ENCODE peak calls at places on chromosome 5, in four cellular contexts. S is tibial artery, N is ascending aorta, M is LNCaP clone FGC. I is an unnamed sample.

GRCh38 chr5:146327471-146327870 is 11.2 kb upstream of the POU4F3 start:
- DNase-seq in M (no peak), S (no peak), N (no peak), I (no peak)

GRCh38 chr5:108481355-108481931 is 99.5 kb upstream of the FBXL17 start:
- DNase-seq in N (no peak), M (peak), S (no peak), I (no peak)

GRCh38 chr5:106072208-106072607 is 1598.5 kb downstream of the EFNA5 start:
- DNase-seq in S (no peak), N (no peak), M (no peak), I (no peak)

GRCh38 chr5:154603011-154603410 is 125.0 kb upstream of the HAND1 start:
- DNase-seq in N (no peak), S (no peak), M (no peak), I (no peak)

GRCh38 chr5:157459715-157460599 is at the start of gene NIPAL4:
- DNase-seq in N (no peak), S (no peak), M (no peak), I (peak)

GRCh38 chr5:180069589-180070247 is 1.8 kb downstream of the RNF130 start:
- DNase-seq in N (no peak), M (no peak), S (peak), I (no peak)

GRCh38 chr5:68285857-68286611 is 70.5 kb downstream of the PIK3R1 start:
- DNase-seq in M (no peak), N (no peak), S (no peak), I (no peak)

GRCh38 chr5:138953370-138954256 is 78.5 kb upstream of the LRRTM2 start:
- DNase-seq in N (peak), M (peak), S (peak), I (peak)

GRCh38 chr5:72622152-72622760 is 115.0 kb upstream of the ZNF366 start:
- DNase-seq in M (no peak), N (no peak), S (no peak), I (no peak)

GRCh38 chr5:89849819-89850515 is 559.6 kb downstream of the CETN3 start:
- DNase-seq in S (no peak), N (no peak), M (no peak), I (no peak)

GRCh38 chr5:82620957-82621600 is 342.9 kb upstream of the RPS23 start:
- DNase-seq in M (no peak), S (no peak), N (no peak), I (no peak)

GRCh38 chr5:156414381-156414780 is 87.4 kb downstream of the SGCD start:
- DNase-seq in M (no peak), S (no peak), N (no peak), I (no peak)

GRCh38 chr5:33565304-33565703 is 124.5 kb downstream of the TARS1 start:
- DNase-seq in M (no peak), S (peak), N (no peak), I (peak)

GRCh38 chr5:43432486-43433365 is 20.5 kb upstream of the CCL28 start:
- DNase-seq in M (peak), S (peak), N (no peak), I (peak)

GRCh38 chr5:61582421-61582820 is 250.4 kb downstream of the ZSWIM6 start:
- DNase-seq in N (no peak), M (no peak), S (no peak), I (no peak)

GRCh38 chr5:159099049-159099760 is 511 bp downstream of the EBF1 start:
- DNase-seq in S (no peak), N (no peak), M (no peak), I (peak)

GRCh38 chr5:170159101-170159698 is 53.5 kb downstream of the FOXI1 start:
- DNase-seq in M (no peak), N (no peak), S (no peak), I (no peak)

GRCh38 chr5:81192351-81192750 is 40.8 kb upstream of the CKMT2 start:
- DNase-seq in N (no peak), M (no peak), S (no peak), I (no peak)

GRCh38 chr5:144189800-144190429 is 19.2 kb downstream of the KCTD16 start:
- DNase-seq in M (no peak), N (peak), S (no peak), I (no peak)

GRCh38 chr5:146995878-146996277 is 117.3 kb upstream of the PPP2R2B start:
- DNase-seq in M (peak), S (no peak), N (no peak), I (no peak)

GRCh38 chr5:31049461-31049860 is 144.0 kb upstream of the CDH6 start:
- DNase-seq in N (no peak), M (no peak), S (no peak), I (no peak)

GRCh38 chr5:132020568-132021339 is 9.3 kb upstream of the ACSL6 start:
- DNase-seq in N (no peak), M (no peak), S (no peak), I (no peak)

GRCh38 chr5:125703616-125704015 is 719.6 kb upstream of the GRAMD2B start:
- DNase-seq in M (no peak), S (no peak), N (no peak), I (no peak)

GRCh38 chr5:73198833-73199592 is 26.0 kb downstream of the TMEM174 start:
- DNase-seq in N (no peak), S (no peak), M (no peak), I (no peak)

DNA sequence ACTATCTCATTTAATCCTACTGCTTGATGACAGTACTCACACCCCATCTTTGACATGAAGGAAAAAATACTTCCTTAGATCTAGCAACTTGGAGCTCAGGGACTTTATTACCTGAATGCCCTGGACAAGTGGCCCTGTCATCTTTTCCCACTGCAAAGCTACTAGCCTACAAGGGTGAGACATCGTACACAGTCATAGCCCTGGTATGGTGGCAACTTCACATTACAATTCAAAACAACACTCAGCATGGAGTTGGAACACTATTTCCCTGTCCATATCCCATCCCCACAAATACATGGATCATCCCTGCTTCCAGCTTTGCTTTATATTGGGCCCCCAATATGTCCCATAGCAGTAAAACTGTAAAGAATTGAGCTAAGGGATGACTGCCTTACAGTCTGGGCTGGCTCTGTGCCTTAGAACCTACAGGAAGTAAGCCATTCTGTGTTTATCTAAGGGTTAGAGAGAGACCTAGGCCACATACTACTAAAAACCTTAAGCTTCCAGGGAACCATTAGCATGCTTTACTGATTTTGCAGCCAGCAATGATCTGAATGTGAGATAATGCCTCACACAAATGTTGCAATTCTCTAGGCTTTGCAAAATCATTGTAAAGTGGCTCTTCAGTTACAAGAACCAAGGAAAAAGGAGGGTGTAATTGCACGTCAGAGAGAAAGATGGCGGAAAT is 55.9 kb downstream of the OTULIN start:
- DNase-seq in M (no peak), N (no peak), S (no peak), I (no peak)
- H3K4me3 ChIP-seq in M (no peak), N (no peak), S (no peak), I (no peak)

DNA sequence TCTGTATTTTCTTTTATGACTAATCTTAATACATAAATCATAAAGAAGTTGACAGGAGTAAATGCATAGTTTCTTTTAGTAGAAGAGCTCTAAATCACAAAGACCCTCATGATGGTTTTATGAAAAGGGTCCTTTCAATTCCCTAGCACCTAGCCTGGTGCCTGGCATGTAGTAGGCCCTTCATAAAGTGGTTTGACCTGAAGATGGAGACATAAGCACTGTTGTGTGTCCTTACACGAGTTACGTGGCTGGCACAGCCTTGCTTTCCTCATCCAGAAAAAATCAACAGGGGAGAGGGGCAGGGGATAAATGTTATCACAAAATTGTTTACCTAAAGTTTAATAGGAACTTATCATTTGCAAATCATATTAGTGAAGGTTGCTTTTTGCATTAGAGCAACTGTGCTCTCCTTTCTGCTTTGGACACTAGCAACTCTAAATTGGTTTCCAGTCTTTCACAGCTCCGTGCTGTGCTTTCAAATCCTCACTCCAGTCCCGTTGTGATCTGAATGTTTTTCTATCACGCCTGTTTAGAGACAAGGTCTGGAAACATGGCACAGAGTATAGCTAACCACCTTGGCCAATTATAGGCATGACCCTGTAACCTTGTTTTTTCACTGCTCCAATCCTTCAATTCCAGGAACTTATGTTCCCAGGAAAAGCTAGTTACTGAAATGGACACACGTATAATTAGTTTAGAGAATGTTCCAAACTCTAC is 55.7 kb downstream of the ARL15 start:
- DNase-seq in S (no peak), M (peak), N (no peak), I (peak)
- H3K4me3 ChIP-seq in S (peak), M (peak), N (peak), I (peak)

DNA sequence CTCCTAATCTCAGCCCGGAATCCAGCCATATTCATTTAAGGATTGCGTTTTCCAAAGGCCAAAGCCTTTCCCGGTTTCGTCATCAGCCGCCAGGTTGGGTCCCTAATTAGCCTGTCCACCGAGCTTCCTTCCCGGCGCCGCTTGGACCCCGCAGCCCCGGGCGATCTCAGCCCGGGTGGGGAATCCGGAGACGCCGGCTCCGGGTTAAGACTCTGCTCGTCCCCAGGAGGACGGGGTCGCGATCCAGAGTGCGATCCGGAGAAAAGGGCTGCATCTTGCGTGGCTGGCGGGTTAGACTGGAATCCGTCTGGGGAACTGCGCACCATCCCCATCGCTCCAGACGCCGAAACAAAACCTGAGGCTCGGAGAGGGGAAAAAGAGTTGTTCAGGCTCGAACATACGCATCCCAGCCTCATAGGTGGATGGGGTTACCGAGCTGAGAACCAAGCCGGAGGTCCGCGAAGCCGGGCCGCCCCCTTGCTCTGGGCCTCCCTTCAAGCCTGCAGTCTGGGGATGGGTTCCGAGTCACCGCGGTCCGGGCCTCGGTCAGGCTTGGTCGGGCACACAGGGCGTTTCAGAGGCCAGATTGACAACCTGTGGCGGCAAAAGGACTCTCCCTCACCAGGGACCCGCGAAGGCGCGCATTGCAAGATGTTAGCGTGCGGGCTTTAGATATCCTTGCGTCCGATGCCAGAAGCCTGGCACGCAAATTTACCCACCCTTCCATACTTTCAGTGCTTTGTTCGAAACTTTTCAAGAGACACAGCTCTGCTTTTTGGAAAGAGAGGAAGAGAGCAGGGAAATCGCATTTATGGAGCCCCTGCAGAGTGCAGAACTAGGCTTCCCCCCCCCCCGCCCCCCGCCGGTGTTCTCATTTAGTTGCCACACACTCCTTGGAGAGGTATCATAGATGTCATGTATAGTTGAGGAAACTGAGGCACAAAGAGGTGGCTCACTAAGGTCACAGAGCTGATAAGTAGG is 7.9 kb downstream of the MSX2 start:
- DNase-seq in N (no peak), M (no peak), S (no peak), I (no peak)
- H3K4me3 ChIP-seq in N (no peak), M (no peak), S (no peak), I (no peak)

DNA sequence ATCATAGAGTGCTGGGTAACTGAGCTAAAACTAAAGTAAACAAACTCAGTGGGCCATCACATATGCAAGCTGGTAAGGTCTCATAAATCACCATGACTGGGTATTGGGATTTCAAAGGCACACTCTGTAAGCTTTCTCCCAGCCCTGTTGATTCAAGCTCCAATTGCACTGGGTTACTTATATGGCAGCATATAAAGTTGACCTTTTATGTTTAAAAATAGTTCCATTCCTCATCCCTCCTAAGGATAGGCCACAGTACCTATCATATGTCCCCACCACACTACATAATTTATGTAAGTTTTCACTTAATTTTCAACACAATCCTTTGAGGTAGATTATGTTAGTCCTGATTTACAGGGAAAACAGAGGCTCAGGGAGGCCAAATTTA is 438.4 kb downstream of the RAB3C start:
- DNase-seq in M (no peak), N (no peak), S (no peak), I (no peak)
- H3K4me3 ChIP-seq in M (no peak), N (no peak), S (no peak), I (no peak)

GRCh38 chr5:143066556-143067281 is 296.5 kb downstream of the ARHGAP26 start:
- DNase-seq in N (no peak), M (no peak), S (no peak), I (no peak)
- H3K4me3 ChIP-seq in N (no peak), M (no peak), S (no peak), I (no peak)

DNA sequence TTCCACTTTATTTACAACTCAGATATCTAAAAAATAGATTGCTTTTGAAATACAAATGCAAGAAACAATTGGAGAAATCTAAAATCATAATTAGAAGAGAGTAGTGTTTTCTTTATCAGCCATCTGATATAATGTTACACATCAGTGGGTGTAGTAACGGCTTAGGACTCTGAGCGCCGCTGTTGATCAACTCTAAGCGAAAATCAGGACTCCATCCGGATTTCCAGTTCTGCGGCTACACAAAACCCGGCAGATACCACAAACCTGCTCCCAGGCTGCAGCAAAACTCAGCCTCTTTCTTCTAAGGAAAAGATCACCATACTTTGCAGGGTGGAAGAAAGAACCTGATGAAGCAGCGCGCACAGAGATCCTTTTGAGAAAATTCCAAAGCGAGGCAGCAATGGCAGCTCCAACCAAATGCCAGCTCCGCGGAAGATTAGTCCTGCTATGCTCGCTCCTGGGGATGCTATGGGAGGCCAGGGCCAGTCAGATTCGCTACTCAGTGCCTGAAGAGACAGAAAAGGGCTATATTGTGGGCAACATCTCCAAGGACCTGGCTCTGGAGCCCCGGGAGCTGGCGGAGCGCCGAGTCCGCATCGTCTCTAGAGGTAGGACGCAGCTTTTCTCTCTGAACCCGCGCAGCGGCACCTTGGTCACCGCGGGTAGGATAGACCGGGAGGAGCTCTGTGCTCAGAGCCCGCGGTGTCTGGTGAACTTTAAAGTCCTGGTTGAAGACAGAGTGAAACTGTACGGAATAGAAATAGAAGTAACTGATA is at the start of gene PCDHGA9:
- DNase-seq in S (no peak), M (no peak), N (no peak), I (no peak)
- H3K4me3 ChIP-seq in S (peak), M (peak), N (peak), I (peak)

GRCh38 chr5:16750445-16750844 is 133.6 kb upstream of the RETREG1 start:
- DNase-seq in M (no peak), N (no peak), S (no peak), I (no peak)
- H3K4me3 ChIP-seq in M (no peak), N (no peak), S (no peak), I (no peak)

DNA sequence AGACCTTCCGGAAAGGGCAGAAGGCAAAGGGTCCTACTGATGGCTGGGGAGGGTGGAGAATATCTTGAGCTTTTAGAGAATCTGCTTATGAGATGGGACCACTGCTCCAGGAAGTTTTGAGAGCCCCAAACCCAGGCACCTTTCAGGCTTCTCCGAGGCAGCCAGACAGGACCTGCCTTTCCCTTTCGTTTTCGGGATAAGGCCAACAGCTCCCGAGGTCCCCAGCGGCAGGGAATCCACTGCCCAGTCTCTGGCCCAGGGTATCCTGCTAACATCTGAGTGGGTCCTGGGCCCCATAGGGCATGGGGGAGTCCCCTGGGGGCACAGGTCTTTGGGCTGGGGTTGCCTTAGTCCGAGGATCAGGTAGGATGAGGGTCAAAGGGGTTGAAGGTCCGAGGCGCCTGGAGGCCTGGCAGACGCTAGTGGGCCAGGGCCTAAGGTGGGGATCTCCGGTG is 3.3 kb downstream of the PITX1 start:
- DNase-seq in M (no peak), N (no peak), S (no peak), I (no peak)
- H3K4me3 ChIP-seq in M (no peak), N (peak), S (peak), I (peak)

I was measured in right cardiac atrium.